ENCODE peak calls at places on chromosomes 11 and 22, in four cellular contexts. N is A549, F is hypothalamus, P is choroid plexus epithelial cell. O is an unnamed sample.

GRCh38 chr11:122123258-122123929 is 7.4 kb upstream of the BLID start:
- DNase-seq in N (no peak), F (no peak), P (peak; percentile 54), O (no peak)

GRCh38 chr22:35984776-35985175 is 43.8 kb downstream of the RBFOX2 start:
- DNase-seq in N (no peak), F (no peak), P (no peak), O (no peak)

GRCh38 chr11:4466168-4466891 is 16.1 kb upstream of the OR52K1 start:
- DNase-seq in N (no peak), F (no peak), P (no peak), O (no peak)

GRCh38 chr22:44147821-44148574 is 32.7 kb upstream of the PARVG start:
- DNase-seq in N (no peak), F (no peak), P (peak; percentile 86), O (no peak)

GRCh38 chr11:130427049-130427388 is 1.4 kb downstream of the ADAMTS8 start:
- DNase-seq in N (no peak), F (no peak), P (no peak), O (no peak)

GRCh38 chr11:76601272-76601671 is 69.3 kb downstream of the LRRC32 start:
- DNase-seq in N (no peak), F (no peak), P (no peak), O (no peak)

GRCh38 chr11:21514298-21514697 is 678.6 kb upstream of the ANO5 start:
- DNase-seq in N (peak; percentile 37), F (no peak), P (no peak), O (peak; percentile 61)

GRCh38 chr11:39374963-39375698 is 2084.3 kb downstream of the LRRC4C start:
- DNase-seq in N (peak; percentile 22), F (no peak), P (peak; percentile 33), O (peak; percentile 66)

GRCh38 chr11:86174101-86175046 is 70.2 kb upstream of the EED start:
- DNase-seq in N (peak; percentile 67), F (no peak), P (peak; percentile 96), O (no peak)